ENCODE peak calls at places on chromosomes 12 and 14, in five cellular contexts. B is hypothalamus, G is GM19239, Q is A549, U is retina. F is an unnamed sample.

GRCh38 chr14:92719890-92720323 is 28.5 kb downstream of the LGMN start:
- DNase-seq in Q (no peak), U (no peak), B (no peak), G (no peak), F (no peak)

GRCh38 chr14:77721437-77721836 is 13.5 kb downstream of the SLIRP start:
- DNase-seq in B (no peak), U (no peak), G (no peak), Q (no peak), F (no peak)

GRCh38 chr12:111056618-111057521 is 136.5 kb upstream of the MYL2 start:
- DNase-seq in Q (no peak), G (peak), B (no peak), U (no peak), F (no peak)

GRCh38 chr12:102024765-102025164 is 37.0 kb downstream of the WASHC3 start:
- DNase-seq in B (no peak), U (no peak), Q (no peak), G (no peak), F (no peak)

GRCh38 chr14:91246051-91246852 is 1.7 kb upstream of the GPR68 start:
- DNase-seq in U (no peak), Q (no peak), B (no peak), G (no peak), F (no peak)

GRCh38 chr14:100076630-100077029 is 11.4 kb downstream of the EVL start:
- DNase-seq in B (no peak), G (no peak), U (no peak), Q (no peak), F (no peak)

GRCh38 chr12:123433615-123434014 is 2.9 kb downstream of the RILPL2 start:
- DNase-seq in B (no peak), U (no peak), Q (no peak), G (no peak), F (no peak)

GRCh38 chr12:126385785-126386184 is 1320.5 kb downstream of the AACS start:
- DNase-seq in B (no peak), Q (no peak), U (no peak), G (no peak), F (no peak)

GRCh38 chr12:66166561-66166960 is 3.2 kb downstream of the TMBIM4 start:
- DNase-seq in G (no peak), Q (no peak), U (no peak), B (no peak), F (no peak)

GRCh38 chr12:13171921-13172859 is 24.3 kb upstream of the EMP1 start:
- DNase-seq in U (peak), Q (peak), B (no peak), G (no peak), F (no peak)